ENCODE peak calls at places on chromosomes 13 and 19, in nine cellular contexts. One of them, this sample, is unnamed.

GRCh38 chr19:17829855-17830566 is 8.7 kb upstream of the INSL3 start:
- DNase-seq in RWPE2: peak
- DNase-seq in colonic mucosa: peak
- DNase-seq in HL-60: no peak
- DNase-seq in Caco-2: no peak
- DNase-seq in heart left ventricle: no peak
- DNase-seq in progenitor cell of endocrine pancreas: peak
- DNase-seq in tibial nerve: no peak
- DNase-seq in Calu3: no peak
- DNase-seq in this sample: no peak

GRCh38 chr19:883661-884211 is 9.3 kb downstream of the MED16 start:
- DNase-seq in progenitor cell of endocrine pancreas: no peak
- DNase-seq in colonic mucosa: no peak
- DNase-seq in Caco-2: peak
- DNase-seq in tibial nerve: no peak
- DNase-seq in Calu3: peak
- DNase-seq in HL-60: no peak
- DNase-seq in RWPE2: no peak
- DNase-seq in heart left ventricle: no peak
- DNase-seq in this sample: no peak

GRCh38 chr19:14085309-14085995 is at the start of gene C19orf67:
- DNase-seq in heart left ventricle: no peak
- DNase-seq in RWPE2: no peak
- DNase-seq in Caco-2: no peak
- DNase-seq in HL-60: no peak
- DNase-seq in progenitor cell of endocrine pancreas: no peak
- DNase-seq in colonic mucosa: no peak
- DNase-seq in Calu3: no peak
- DNase-seq in tibial nerve: no peak
- DNase-seq in this sample: no peak

GRCh38 chr19:11693505-11694499 is 44.9 kb downstream of the ZNF823 start:
- DNase-seq in HL-60: peak
- DNase-seq in RWPE2: no peak
- DNase-seq in Calu3: peak
- DNase-seq in progenitor cell of endocrine pancreas: no peak
- DNase-seq in tibial nerve: no peak
- DNase-seq in Caco-2: peak
- DNase-seq in heart left ventricle: no peak
- DNase-seq in colonic mucosa: peak
- DNase-seq in this sample: no peak

GRCh38 chr19:50759886-50760285 is 10.4 kb upstream of the GPR32 start:
- DNase-seq in HL-60: no peak
- DNase-seq in progenitor cell of endocrine pancreas: no peak
- DNase-seq in Caco-2: no peak
- DNase-seq in colonic mucosa: no peak
- DNase-seq in tibial nerve: no peak
- DNase-seq in heart left ventricle: no peak
- DNase-seq in Calu3: no peak
- DNase-seq in RWPE2: no peak
- DNase-seq in this sample: no peak

GRCh38 chr13:51981355-51981754 is 29.9 kb downstream of the ATP7B start:
- DNase-seq in RWPE2: no peak
- DNase-seq in Calu3: no peak
- DNase-seq in tibial nerve: no peak
- DNase-seq in Caco-2: peak
- DNase-seq in HL-60: no peak
- DNase-seq in heart left ventricle: no peak
- DNase-seq in colonic mucosa: no peak
- DNase-seq in progenitor cell of endocrine pancreas: no peak
- DNase-seq in this sample: no peak

GRCh38 chr19:35099155-35099896 is 16.3 kb upstream of the FXYD3 start:
- DNase-seq in Caco-2: no peak
- DNase-seq in HL-60: no peak
- DNase-seq in colonic mucosa: no peak
- DNase-seq in RWPE2: no peak
- DNase-seq in progenitor cell of endocrine pancreas: no peak
- DNase-seq in heart left ventricle: no peak
- DNase-seq in Calu3: no peak
- DNase-seq in tibial nerve: no peak
- DNase-seq in this sample: no peak

GRCh38 chr13:70985371-70985770 is 877.1 kb upstream of the KLHL1 start:
- DNase-seq in tibial nerve: no peak
- DNase-seq in HL-60: no peak
- DNase-seq in colonic mucosa: no peak
- DNase-seq in RWPE2: no peak
- DNase-seq in heart left ventricle: no peak
- DNase-seq in Caco-2: no peak
- DNase-seq in Calu3: no peak
- DNase-seq in progenitor cell of endocrine pancreas: no peak
- DNase-seq in this sample: no peak

GRCh38 chr19:44548736-44549135 is 19.3 kb upstream of the CEACAM20 start:
- DNase-seq in HL-60: no peak
- DNase-seq in colonic mucosa: no peak
- DNase-seq in RWPE2: no peak
- DNase-seq in tibial nerve: no peak
- DNase-seq in Calu3: no peak
- DNase-seq in progenitor cell of endocrine pancreas: no peak
- DNase-seq in Caco-2: no peak
- DNase-seq in heart left ventricle: no peak
- DNase-seq in this sample: no peak

GRCh38 chr19:8517551-8518442 is 3.8 kb upstream of the ZNF414 start:
- DNase-seq in progenitor cell of endocrine pancreas: no peak
- DNase-seq in tibial nerve: peak
- DNase-seq in Caco-2: no peak
- DNase-seq in Calu3: no peak
- DNase-seq in heart left ventricle: no peak
- DNase-seq in colonic mucosa: no peak
- DNase-seq in HL-60: peak
- DNase-seq in RWPE2: no peak
- DNase-seq in this sample: no peak

GRCh38 chr13:90232291-90232690 is 1115.2 kb upstream of the MIR17HG start:
- DNase-seq in RWPE2: no peak
- DNase-seq in HL-60: no peak
- DNase-seq in progenitor cell of endocrine pancreas: no peak
- DNase-seq in heart left ventricle: no peak
- DNase-seq in colonic mucosa: no peak
- DNase-seq in Calu3: no peak
- DNase-seq in Caco-2: no peak
- DNase-seq in tibial nerve: no peak
- DNase-seq in this sample: no peak

GRCh38 chr19:35545855-35546381 is 492 bp downstream of the TMEM147 start:
- DNase-seq in HL-60: peak
- DNase-seq in tibial nerve: no peak
- DNase-seq in Caco-2: peak
- DNase-seq in Calu3: peak
- DNase-seq in RWPE2: no peak
- DNase-seq in colonic mucosa: peak
- DNase-seq in heart left ventricle: no peak
- DNase-seq in progenitor cell of endocrine pancreas: peak
- DNase-seq in this sample: no peak

GRCh38 chr19:15251010-15251748 is 18.9 kb upstream of the EPHX3 start:
- DNase-seq in tibial nerve: no peak
- DNase-seq in Calu3: no peak
- DNase-seq in heart left ventricle: peak
- DNase-seq in colonic mucosa: no peak
- DNase-seq in progenitor cell of endocrine pancreas: no peak
- DNase-seq in RWPE2: no peak
- DNase-seq in HL-60: no peak
- DNase-seq in Caco-2: no peak
- DNase-seq in this sample: no peak

GRCh38 chr13:46405457-46405856 is 18.4 kb upstream of the RUBCNL start:
- DNase-seq in HL-60: no peak
- DNase-seq in progenitor cell of endocrine pancreas: no peak
- DNase-seq in Caco-2: no peak
- DNase-seq in colonic mucosa: no peak
- DNase-seq in Calu3: no peak
- DNase-seq in RWPE2: no peak
- DNase-seq in tibial nerve: no peak
- DNase-seq in heart left ventricle: no peak
- DNase-seq in this sample: no peak
- TF ChIP-seq CTCF in HL-60: no peak
- TF ChIP-seq CTCF in progenitor cell of endocrine pancreas: no peak
- TF ChIP-seq CTCF in Caco-2: no peak
- TF ChIP-seq CTCF in colonic mucosa: no peak
- TF ChIP-seq CTCF in Calu3: no peak
- TF ChIP-seq CTCF in RWPE2: no peak
- TF ChIP-seq CTCF in tibial nerve: no peak
- TF ChIP-seq CTCF in heart left ventricle: no peak
- TF ChIP-seq CTCF in this sample: no peak

GRCh38 chr19:46731007-46731501 is 14.1 kb upstream of the PRKD2 start:
- DNase-seq in HL-60: peak
- DNase-seq in Caco-2: peak
- DNase-seq in RWPE2: peak
- DNase-seq in progenitor cell of endocrine pancreas: no peak
- DNase-seq in Calu3: peak
- DNase-seq in colonic mucosa: no peak
- DNase-seq in tibial nerve: no peak
- DNase-seq in heart left ventricle: no peak
- DNase-seq in this sample: no peak

GRCh38 chr19:46731584-46731983 is 14.3 kb upstream of the FKRP start:
- DNase-seq in tibial nerve: no peak
- DNase-seq in colonic mucosa: no peak
- DNase-seq in Caco-2: no peak
- DNase-seq in HL-60: peak
- DNase-seq in progenitor cell of endocrine pancreas: no peak
- DNase-seq in RWPE2: no peak
- DNase-seq in Calu3: no peak
- DNase-seq in heart left ventricle: no peak
- DNase-seq in this sample: no peak

GRCh38 chr19:46733693-46734240 is 12.1 kb upstream of the FKRP start:
- DNase-seq in RWPE2: no peak
- DNase-seq in Calu3: no peak
- DNase-seq in colonic mucosa: no peak
- DNase-seq in tibial nerve: no peak
- DNase-seq in HL-60: peak
- DNase-seq in heart left ventricle: no peak
- DNase-seq in progenitor cell of endocrine pancreas: no peak
- DNase-seq in Caco-2: no peak
- DNase-seq in this sample: no peak

GRCh38 chr19:46732172-46732938 is 13.5 kb upstream of the FKRP start:
- DNase-seq in Caco-2: peak
- DNase-seq in progenitor cell of endocrine pancreas: no peak
- DNase-seq in HL-60: no peak
- DNase-seq in heart left ventricle: no peak
- DNase-seq in colonic mucosa: no peak
- DNase-seq in tibial nerve: no peak
- DNase-seq in Calu3: no peak
- DNase-seq in RWPE2: no peak
- DNase-seq in this sample: no peak

DNA sequence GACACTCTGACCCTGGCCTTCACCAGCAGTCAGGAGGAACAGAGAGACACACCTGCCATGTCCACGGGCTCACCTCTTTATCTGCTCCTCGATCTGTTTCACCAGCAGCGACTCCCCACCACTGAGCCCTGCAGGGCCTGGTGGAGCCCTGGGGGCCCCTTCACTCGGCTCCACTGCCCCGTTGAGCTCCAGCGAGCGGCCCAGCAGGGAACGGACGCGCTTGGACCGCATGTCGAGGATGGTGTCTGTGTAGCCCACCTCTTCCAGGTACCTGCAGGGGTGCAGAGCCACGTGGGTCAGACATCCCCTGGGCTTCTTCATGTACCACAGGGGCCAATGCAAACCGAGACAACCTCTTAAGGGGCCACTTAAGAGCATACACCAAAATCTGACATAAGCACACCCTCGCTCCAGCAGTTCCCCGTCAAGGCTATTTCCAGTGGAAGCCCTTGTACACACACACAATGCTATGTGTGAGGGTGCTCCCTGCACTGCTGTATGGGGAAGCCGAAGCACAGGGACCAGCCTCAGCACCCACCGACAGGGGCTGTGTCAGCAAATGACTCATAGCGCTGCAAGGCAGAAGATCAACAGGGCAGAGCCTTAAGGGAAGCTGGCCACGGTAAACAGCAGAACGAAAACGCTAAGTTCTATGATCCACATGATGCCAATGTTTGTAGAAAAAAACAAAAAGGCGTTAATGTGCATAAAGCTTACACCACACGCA is 12.7 kb upstream of the FKRP start:
- DNase-seq in heart left ventricle: no peak
- DNase-seq in colonic mucosa: no peak
- DNase-seq in progenitor cell of endocrine pancreas: no peak
- DNase-seq in Calu3: no peak
- DNase-seq in RWPE2: no peak
- DNase-seq in Caco-2: no peak
- DNase-seq in tibial nerve: no peak
- DNase-seq in HL-60: peak
- DNase-seq in this sample: no peak
- TF ChIP-seq CTCF in heart left ventricle: no peak
- TF ChIP-seq CTCF in colonic mucosa: no peak
- TF ChIP-seq CTCF in progenitor cell of endocrine pancreas: no peak
- TF ChIP-seq CTCF in Calu3: no peak
- TF ChIP-seq CTCF in RWPE2: no peak
- TF ChIP-seq CTCF in Caco-2: no peak
- TF ChIP-seq CTCF in tibial nerve: peak
- TF ChIP-seq CTCF in HL-60: no peak
- TF ChIP-seq CTCF in this sample: no peak

DNA sequence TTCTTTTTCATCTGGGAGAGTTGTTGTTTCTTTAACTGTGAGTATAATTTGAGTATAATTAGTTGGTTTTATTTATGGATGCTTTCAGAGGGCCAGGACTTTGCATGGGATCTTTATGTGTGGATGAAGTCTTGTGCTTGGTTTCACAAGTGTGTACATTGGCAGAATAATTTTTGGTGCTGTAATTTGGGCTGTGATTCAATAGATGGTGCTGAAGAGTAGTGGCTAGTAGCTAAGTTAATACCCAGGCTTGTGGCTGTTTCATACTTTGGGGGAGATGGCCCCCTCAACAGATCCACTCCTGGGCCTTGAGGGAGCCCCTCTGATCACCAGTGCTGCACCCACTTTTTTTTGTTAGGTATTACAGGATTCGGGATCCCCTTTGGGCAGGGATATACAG is 1142.4 kb downstream of the SLITRK1 start:
- DNase-seq in Caco-2: no peak
- DNase-seq in Calu3: no peak
- DNase-seq in RWPE2: no peak
- DNase-seq in HL-60: no peak
- DNase-seq in colonic mucosa: no peak
- DNase-seq in progenitor cell of endocrine pancreas: no peak
- DNase-seq in heart left ventricle: no peak
- DNase-seq in tibial nerve: no peak
- DNase-seq in this sample: no peak
- TF ChIP-seq CTCF in Caco-2: no peak
- TF ChIP-seq CTCF in Calu3: no peak
- TF ChIP-seq CTCF in RWPE2: no peak
- TF ChIP-seq CTCF in HL-60: no peak
- TF ChIP-seq CTCF in colonic mucosa: no peak
- TF ChIP-seq CTCF in progenitor cell of endocrine pancreas: no peak
- TF ChIP-seq CTCF in heart left ventricle: no peak
- TF ChIP-seq CTCF in tibial nerve: no peak
- TF ChIP-seq CTCF in this sample: peak

DNA sequence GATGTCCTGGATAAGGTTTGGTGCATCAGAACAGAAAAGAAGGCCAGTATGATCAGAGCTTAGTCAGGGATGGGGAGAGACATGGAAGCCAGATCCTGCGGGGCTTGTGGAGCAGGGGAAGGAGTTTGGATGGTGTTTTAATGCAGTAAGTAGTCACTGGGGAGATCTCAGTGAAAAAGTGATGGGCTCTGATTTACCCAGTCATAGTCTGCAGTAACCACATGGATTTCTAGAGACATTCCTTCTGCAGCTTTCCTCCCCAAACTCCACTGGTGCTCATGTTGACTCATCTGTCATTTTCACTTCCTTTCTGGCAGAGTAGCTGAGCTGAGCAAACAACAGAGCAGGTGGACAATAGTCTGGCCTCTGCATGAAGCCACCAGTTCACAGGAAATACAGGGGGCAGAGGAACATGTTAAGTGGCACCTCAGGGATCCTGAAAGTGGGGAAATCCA is 144.1 kb downstream of the DPF1 start:
- DNase-seq in Calu3: peak
- DNase-seq in progenitor cell of endocrine pancreas: no peak
- DNase-seq in tibial nerve: no peak
- DNase-seq in colonic mucosa: no peak
- DNase-seq in HL-60: no peak
- DNase-seq in RWPE2: no peak
- DNase-seq in Caco-2: no peak
- DNase-seq in heart left ventricle: no peak
- DNase-seq in this sample: no peak
- TF ChIP-seq CTCF in Calu3: no peak
- TF ChIP-seq CTCF in progenitor cell of endocrine pancreas: no peak
- TF ChIP-seq CTCF in tibial nerve: no peak
- TF ChIP-seq CTCF in colonic mucosa: no peak
- TF ChIP-seq CTCF in HL-60: no peak
- TF ChIP-seq CTCF in RWPE2: no peak
- TF ChIP-seq CTCF in Caco-2: no peak
- TF ChIP-seq CTCF in heart left ventricle: no peak
- TF ChIP-seq CTCF in this sample: no peak